ENCODE peak calls at places on chromosomes 3 and 15, in eight cellular contexts. One of them, this sample, is unnamed.

GRCh38 chr15:70199601-70200000 is 101.9 kb upstream of the TLE3 start:
- DNase-seq in upper lobe of right lung: peak; percentile 51
- DNase-seq in NCI-H2029: no peak
- DNase-seq in stomach: no peak
- DNase-seq in GM12891: no peak
- DNase-seq in HEK293T: no peak
- DNase-seq in WERI-Rb-1: no peak
- DNase-seq in left colon: no peak
- DNase-seq in this sample: no peak

GRCh38 chr3:173913397-173913796 is 515.9 kb downstream of the NLGN1 start:
- DNase-seq in GM12891: no peak
- DNase-seq in NCI-H2029: no peak
- DNase-seq in upper lobe of right lung: no peak
- DNase-seq in left colon: no peak
- DNase-seq in HEK293T: no peak
- DNase-seq in WERI-Rb-1: peak; percentile 18
- DNase-seq in stomach: no peak
- DNase-seq in this sample: peak; percentile 34

GRCh38 chr15:42332331-42332730 is 27.0 kb upstream of the CAPN3 start:
- DNase-seq in stomach: no peak
- DNase-seq in GM12891: no peak
- DNase-seq in HEK293T: no peak
- DNase-seq in WERI-Rb-1: no peak
- DNase-seq in left colon: no peak
- DNase-seq in NCI-H2029: no peak
- DNase-seq in upper lobe of right lung: no peak
- DNase-seq in this sample: peak; percentile 66

GRCh38 chr3:48352546-48352945 is 19.1 kb upstream of the SPINK8 start:
- DNase-seq in HEK293T: no peak
- DNase-seq in stomach: no peak
- DNase-seq in GM12891: no peak
- DNase-seq in left colon: no peak
- DNase-seq in upper lobe of right lung: no peak
- DNase-seq in WERI-Rb-1: no peak
- DNase-seq in NCI-H2029: no peak
- DNase-seq in this sample: no peak

GRCh38 chr3:107064445-107065060 is 312.7 kb upstream of the CCDC54 start:
- DNase-seq in NCI-H2029: peak; percentile 59
- DNase-seq in stomach: peak; percentile 51
- DNase-seq in GM12891: peak; percentile 22
- DNase-seq in upper lobe of right lung: no peak
- DNase-seq in WERI-Rb-1: peak; percentile 81
- DNase-seq in HEK293T: peak; percentile 72
- DNase-seq in left colon: peak; percentile 36
- DNase-seq in this sample: peak; percentile 79

GRCh38 chr3:44870375-44871061 is 3.9 kb upstream of the TGM4 start:
- DNase-seq in HEK293T: no peak
- DNase-seq in WERI-Rb-1: no peak
- DNase-seq in NCI-H2029: peak; percentile 96
- DNase-seq in GM12891: no peak
- DNase-seq in stomach: peak; percentile 88
- DNase-seq in upper lobe of right lung: peak; percentile 85
- DNase-seq in left colon: peak; percentile 78
- DNase-seq in this sample: no peak

GRCh38 chr3:31829826-31830426 is 151.1 kb downstream of the OSBPL10 start:
- DNase-seq in WERI-Rb-1: no peak
- DNase-seq in NCI-H2029: no peak
- DNase-seq in HEK293T: no peak
- DNase-seq in upper lobe of right lung: no peak
- DNase-seq in stomach: no peak
- DNase-seq in GM12891: no peak
- DNase-seq in left colon: no peak
- DNase-seq in this sample: no peak

GRCh38 chr3:146895026-146895749 is 290.0 kb upstream of the PLSCR5 start:
- DNase-seq in NCI-H2029: no peak
- DNase-seq in GM12891: no peak
- DNase-seq in HEK293T: no peak
- DNase-seq in upper lobe of right lung: no peak
- DNase-seq in left colon: no peak
- DNase-seq in stomach: no peak
- DNase-seq in WERI-Rb-1: no peak
- DNase-seq in this sample: peak; percentile 69

GRCh38 chr15:67520976-67521769 is at the start of gene C15orf61:
- DNase-seq in left colon: peak; percentile 92
- DNase-seq in upper lobe of right lung: peak; percentile 95
- DNase-seq in WERI-Rb-1: peak; percentile 87
- DNase-seq in HEK293T: peak; percentile 82
- DNase-seq in GM12891: peak; percentile 81
- DNase-seq in NCI-H2029: peak; percentile 76
- DNase-seq in stomach: peak; percentile 91
- DNase-seq in this sample: peak; percentile 78

GRCh38 chr3:13365390-13366379 is 54.4 kb downstream of the NUP210 start:
- DNase-seq in WERI-Rb-1: no peak
- DNase-seq in GM12891: no peak
- DNase-seq in left colon: no peak
- DNase-seq in stomach: no peak
- DNase-seq in upper lobe of right lung: no peak
- DNase-seq in HEK293T: no peak
- DNase-seq in NCI-H2029: no peak
- DNase-seq in this sample: no peak

GRCh38 chr15:71800835-71801745 is 9.3 kb upstream of the NR2E3 start:
- DNase-seq in GM12891: peak; percentile 53
- DNase-seq in WERI-Rb-1: peak; percentile 32
- DNase-seq in NCI-H2029: no peak
- DNase-seq in stomach: peak; percentile 43
- DNase-seq in HEK293T: peak; percentile 65
- DNase-seq in upper lobe of right lung: no peak
- DNase-seq in left colon: peak; percentile 34
- DNase-seq in this sample: peak; percentile 81

GRCh38 chr3:58521917-58522680 is 14.9 kb downstream of the ACOX2 start:
- DNase-seq in stomach: no peak
- DNase-seq in upper lobe of right lung: no peak
- DNase-seq in NCI-H2029: no peak
- DNase-seq in WERI-Rb-1: peak; percentile 79
- DNase-seq in HEK293T: no peak
- DNase-seq in left colon: no peak
- DNase-seq in GM12891: no peak
- DNase-seq in this sample: no peak

GRCh38 chr3:13539285-13539625 is 9.7 kb upstream of the FBLN2 start:
- DNase-seq in HEK293T: no peak
- DNase-seq in stomach: no peak
- DNase-seq in upper lobe of right lung: no peak
- DNase-seq in WERI-Rb-1: no peak
- DNase-seq in left colon: no peak
- DNase-seq in NCI-H2029: no peak
- DNase-seq in GM12891: no peak
- DNase-seq in this sample: no peak

GRCh38 chr3:42264399-42265058 is 1.5 kb downstream of the CCK start:
- DNase-seq in WERI-Rb-1: peak; percentile 57
- DNase-seq in stomach: peak; percentile 65
- DNase-seq in HEK293T: no peak
- DNase-seq in upper lobe of right lung: peak; percentile 74
- DNase-seq in left colon: peak; percentile 28
- DNase-seq in GM12891: no peak
- DNase-seq in NCI-H2029: peak; percentile 69
- DNase-seq in this sample: no peak

GRCh38 chr3:117856354-117856753 is 1146.8 kb downstream of the TUSC7 start:
- DNase-seq in GM12891: no peak
- DNase-seq in HEK293T: peak; percentile 14
- DNase-seq in stomach: no peak
- DNase-seq in upper lobe of right lung: no peak
- DNase-seq in WERI-Rb-1: no peak
- DNase-seq in left colon: no peak
- DNase-seq in NCI-H2029: no peak
- DNase-seq in this sample: no peak

GRCh38 chr15:49832421-49832980 is 211.7 kb downstream of the DTWD1 start:
- DNase-seq in upper lobe of right lung: no peak
- DNase-seq in HEK293T: no peak
- DNase-seq in NCI-H2029: no peak
- DNase-seq in GM12891: no peak
- DNase-seq in left colon: peak; percentile 57
- DNase-seq in stomach: no peak
- DNase-seq in WERI-Rb-1: peak; percentile 52
- DNase-seq in this sample: no peak

GRCh38 chr15:23497710-23498111 is 50.7 kb upstream of the GOLGA6L2 start:
- DNase-seq in stomach: no peak
- DNase-seq in WERI-Rb-1: peak; percentile 15
- DNase-seq in left colon: peak; percentile 4
- DNase-seq in NCI-H2029: no peak
- DNase-seq in HEK293T: peak; percentile 6
- DNase-seq in upper lobe of right lung: no peak
- DNase-seq in GM12891: no peak
- DNase-seq in this sample: peak; percentile 1

GRCh38 chr3:108178676-108179075 is 43.5 kb downstream of the IFT57 start:
- DNase-seq in stomach: no peak
- DNase-seq in NCI-H2029: no peak
- DNase-seq in GM12891: no peak
- DNase-seq in HEK293T: no peak
- DNase-seq in upper lobe of right lung: no peak
- DNase-seq in left colon: no peak
- DNase-seq in WERI-Rb-1: no peak
- DNase-seq in this sample: no peak

GRCh38 chr3:150324825-150325224 is 83.3 kb upstream of the TSC22D2 start:
- DNase-seq in stomach: no peak
- DNase-seq in GM12891: no peak
- DNase-seq in NCI-H2029: no peak
- DNase-seq in WERI-Rb-1: peak; percentile 20
- DNase-seq in upper lobe of right lung: no peak
- DNase-seq in HEK293T: no peak
- DNase-seq in left colon: no peak
- DNase-seq in this sample: no peak

GRCh38 chr3:127953636-127954035 is 38.6 kb downstream of the KBTBD12 start:
- DNase-seq in HEK293T: no peak
- DNase-seq in WERI-Rb-1: no peak
- DNase-seq in NCI-H2029: no peak
- DNase-seq in stomach: no peak
- DNase-seq in upper lobe of right lung: no peak
- DNase-seq in left colon: no peak
- DNase-seq in GM12891: no peak
- DNase-seq in this sample: no peak

This sample was measured in lung microvascular endothelial cell.